ENCODE peak calls at places on chromosomes 3 and 15, in five cellular contexts. One of them, this sample, is unnamed.

GRCh38 chr3:133934996-133935842 is 39.5 kb upstream of the RAB6B start:
- DNase-seq in neuronal stem cell: no peak
- DNase-seq in NCI-H1092: no peak
- DNase-seq in sciatic nerve: no peak
- DNase-seq in SHP77: no peak
- DNase-seq in this sample: no peak

GRCh38 chr3:59364471-59364870 is 314.6 kb upstream of the CFAP20DC start:
- DNase-seq in neuronal stem cell: no peak
- DNase-seq in NCI-H1092: no peak
- DNase-seq in sciatic nerve: no peak
- DNase-seq in SHP77: no peak
- DNase-seq in this sample: no peak

GRCh38 chr15:50458301-50458700 is 34.1 kb downstream of the USP8 start:
- DNase-seq in neuronal stem cell: no peak
- DNase-seq in NCI-H1092: no peak
- DNase-seq in sciatic nerve: no peak
- DNase-seq in SHP77: no peak
- DNase-seq in this sample: no peak

GRCh38 chr15:77409259-77410156 is 10.4 kb downstream of the PEAK1 start:
- DNase-seq in neuronal stem cell: no peak
- DNase-seq in NCI-H1092: no peak
- DNase-seq in sciatic nerve: no peak
- DNase-seq in SHP77: no peak
- DNase-seq in this sample: no peak

GRCh38 chr15:36614016-36614415 is 34.6 kb downstream of the CDIN1 start:
- DNase-seq in neuronal stem cell: no peak
- DNase-seq in NCI-H1092: no peak
- DNase-seq in sciatic nerve: no peak
- DNase-seq in SHP77: no peak
- DNase-seq in this sample: no peak

GRCh38 chr3:183385698-183386590 is 42.5 kb downstream of the MCF2L2 start:
- DNase-seq in neuronal stem cell: peak
- DNase-seq in NCI-H1092: peak
- DNase-seq in sciatic nerve: no peak
- DNase-seq in SHP77: peak
- DNase-seq in this sample: no peak

GRCh38 chr15:77126927-77127326 is 56.0 kb upstream of the TSPAN3 start:
- DNase-seq in neuronal stem cell: no peak
- DNase-seq in NCI-H1092: no peak
- DNase-seq in sciatic nerve: no peak
- DNase-seq in SHP77: no peak
- DNase-seq in this sample: no peak

GRCh38 chr3:127614928-127615592 is 13.9 kb upstream of the PODXL2 start:
- DNase-seq in neuronal stem cell: no peak
- DNase-seq in NCI-H1092: no peak
- DNase-seq in sciatic nerve: no peak
- DNase-seq in SHP77: no peak
- DNase-seq in this sample: no peak

GRCh38 chr15:95897651-95898050 is 432.8 kb upstream of the NR2F2 start:
- DNase-seq in neuronal stem cell: no peak
- DNase-seq in NCI-H1092: no peak
- DNase-seq in sciatic nerve: no peak
- DNase-seq in SHP77: no peak
- DNase-seq in this sample: no peak

GRCh38 chr15:29613951-29614382 is 208.3 kb downstream of the TJP1 start:
- DNase-seq in neuronal stem cell: no peak
- DNase-seq in NCI-H1092: peak
- DNase-seq in sciatic nerve: no peak
- DNase-seq in SHP77: no peak
- DNase-seq in this sample: no peak

GRCh38 chr3:148861277-148861869 is 3.7 kb upstream of the CPA3 start:
- DNase-seq in neuronal stem cell: peak
- DNase-seq in NCI-H1092: peak
- DNase-seq in sciatic nerve: no peak
- DNase-seq in SHP77: peak
- DNase-seq in this sample: no peak

GRCh38 chr3:125357032-125357658 is 18.0 kb downstream of the ZNF148 start:
- DNase-seq in neuronal stem cell: peak
- DNase-seq in NCI-H1092: peak
- DNase-seq in sciatic nerve: peak
- DNase-seq in SHP77: no peak
- DNase-seq in this sample: peak

GRCh38 chr3:177249203-177249602 is 51.9 kb upstream of the TBL1XR1 start:
- DNase-seq in neuronal stem cell: no peak
- DNase-seq in NCI-H1092: no peak
- DNase-seq in sciatic nerve: no peak
- DNase-seq in SHP77: no peak
- DNase-seq in this sample: no peak

GRCh38 chr3:67437090-67437489 is 217.3 kb downstream of the SUCLG2 start:
- DNase-seq in neuronal stem cell: no peak
- DNase-seq in NCI-H1092: no peak
- DNase-seq in sciatic nerve: no peak
- DNase-seq in SHP77: no peak
- DNase-seq in this sample: no peak

GRCh38 chr3:67522081-67522480 is 132.3 kb downstream of the SUCLG2 start:
- DNase-seq in neuronal stem cell: no peak
- DNase-seq in NCI-H1092: no peak
- DNase-seq in sciatic nerve: no peak
- DNase-seq in SHP77: no peak
- DNase-seq in this sample: no peak

GRCh38 chr3:128430731-128431130 is 36.0 kb downstream of the DNAJB8 start:
- DNase-seq in neuronal stem cell: no peak
- DNase-seq in NCI-H1092: no peak
- DNase-seq in sciatic nerve: no peak
- DNase-seq in SHP77: no peak
- DNase-seq in this sample: no peak

GRCh38 chr3:143439785-143440184 is 320.2 kb downstream of the CHST2 start:
- DNase-seq in neuronal stem cell: no peak
- DNase-seq in NCI-H1092: no peak
- DNase-seq in sciatic nerve: no peak
- DNase-seq in SHP77: no peak
- DNase-seq in this sample: no peak

GRCh38 chr3:98972720-98973119 is 71.2 kb upstream of the DCBLD2 start:
- DNase-seq in neuronal stem cell: no peak
- DNase-seq in NCI-H1092: no peak
- DNase-seq in sciatic nerve: no peak
- DNase-seq in SHP77: no peak
- DNase-seq in this sample: no peak

GRCh38 chr3:160953681-160954080 is 151.5 kb downstream of the B3GALNT1 start:
- DNase-seq in neuronal stem cell: no peak
- DNase-seq in NCI-H1092: no peak
- DNase-seq in sciatic nerve: no peak
- DNase-seq in SHP77: no peak
- DNase-seq in this sample: no peak

GRCh38 chr15:20346082-20346805 is 195.4 kb downstream of the GOLGA6L6 start:
- DNase-seq in neuronal stem cell: no peak
- DNase-seq in NCI-H1092: no peak
- DNase-seq in sciatic nerve: peak
- DNase-seq in SHP77: no peak
- DNase-seq in this sample: no peak

GRCh38 chr15:64836023-64836536 is 5.6 kb upstream of the PLEKHO2 start:
- DNase-seq in neuronal stem cell: no peak
- DNase-seq in NCI-H1092: no peak
- DNase-seq in sciatic nerve: no peak
- DNase-seq in SHP77: peak
- DNase-seq in this sample: no peak

GRCh38 chr3:138434875-138435772 is 708 bp downstream of the ESYT3 start:
- DNase-seq in neuronal stem cell: no peak
- DNase-seq in NCI-H1092: no peak
- DNase-seq in sciatic nerve: no peak
- DNase-seq in SHP77: no peak
- DNase-seq in this sample: no peak

GRCh38 chr3:129462365-129462968 is 22.4 kb downstream of the IFT122 start:
- DNase-seq in neuronal stem cell: no peak
- DNase-seq in NCI-H1092: no peak
- DNase-seq in sciatic nerve: no peak
- DNase-seq in SHP77: no peak
- DNase-seq in this sample: no peak